ENCODE peak calls at places on chromosomes 12 and 14, in eight cellular contexts. E is activated CD4-positive, CD25-positive, alpha-beta regulatory T cell; K is HS-5; P is foreskin fibroblast; V is NCI-H446 treated with DMSO at 0.1 percent for 48 hours; O is posterior vena cava; X is GDM1; S is endothelial cell. H is an unnamed sample.
A peak's percentile ranks its signal among the peaks of the same experiment; 100 is the strongest.

GRCh38 chr12:122834229-122834920 is 882 bp upstream of the HIP1R start:
- DNase-seq in S (peak; percentile 80), E (no peak), P (peak; percentile 85), X (no peak), V (no peak), O (peak; percentile 83), K (no peak), H (no peak)

GRCh38 chr14:99383457-99384428 is 96.9 kb downstream of the SETD3 start:
- DNase-seq in S (no peak), O (no peak), X (no peak), E (no peak), P (no peak), K (no peak), V (no peak), H (no peak)

GRCh38 chr12:15982071-15982470 is 70.9 kb downstream of the DERA start:
- DNase-seq in S (no peak), K (no peak), P (peak; percentile 76), X (no peak), V (no peak), O (no peak), E (no peak), H (no peak)

GRCh38 chr14:94100847-94101246 is 9.7 kb upstream of the IFI27 start:
- DNase-seq in O (no peak), P (peak; percentile 92), E (no peak), S (no peak), K (no peak), V (no peak), X (no peak), H (peak; percentile 9)

GRCh38 chr12:15636060-15636890 is 152.9 kb downstream of the EPS8 start:
- DNase-seq in S (no peak), K (no peak), O (no peak), X (no peak), E (no peak), V (no peak), P (peak; percentile 27), H (no peak)

GRCh38 chr12:65497645-65498044 is 219.2 kb downstream of the MSRB3 start:
- DNase-seq in P (peak; percentile 70), X (no peak), O (no peak), E (no peak), S (no peak), V (no peak), K (no peak), H (peak; percentile 54)

GRCh38 chr12:126157575-126157966 is 1092.3 kb downstream of the AACS start:
- DNase-seq in V (no peak), S (no peak), O (no peak), E (no peak), K (no peak), P (no peak), X (no peak), H (no peak)

GRCh38 chr12:108321688-108322087 is 17.4 kb downstream of the CMKLR1 start:
- DNase-seq in S (no peak), O (peak; percentile 1), E (no peak), P (no peak), X (no peak), V (no peak), K (no peak), H (no peak)

GRCh38 chr12:42912367-42912766 is 322.8 kb upstream of the PRICKLE1 start:
- DNase-seq in P (no peak), S (no peak), O (no peak), E (no peak), X (no peak), V (no peak), K (no peak), H (no peak)